ENCODE peak calls at places on chromosome X, in five cellular contexts. C, P, F, E and G are unnamed samples.

GRCh38 chrX:155819966-155820491 is 61.1 kb upstream of the VAMP7 start:
- DNase-seq in C (peak), P (peak), F (peak), E (peak), G (no peak)

GRCh38 chrX:11239230-11239629 is 54.0 kb upstream of the AMELX start:
- DNase-seq in C (peak), P (no peak), F (no peak), E (no peak), G (no peak)

GRCh38 chrX:19864736-19865135 is 22.7 kb downstream of the SH3KBP1 start:
- DNase-seq in C (no peak), P (no peak), F (no peak), E (no peak), G (no peak)

GRCh38 chrX:45363596-45363995 is 162.9 kb upstream of the DIPK2B start:
- DNase-seq in C (no peak), P (no peak), F (no peak), E (no peak), G (no peak)

GRCh38 chrX:12441376-12442128 is 303.3 kb downstream of the FRMPD4 start:
- DNase-seq in C (peak), P (no peak), F (no peak), E (no peak), G (no peak)

GRCh38 chrX:3532571-3532970 is 180.9 kb downstream of the PRKX start:
- DNase-seq in C (no peak), P (no peak), F (no peak), E (no peak), G (no peak)

GRCh38 chrX:103063918-103064434 is at the start of gene BEX1:
- DNase-seq in C (peak), P (peak), F (no peak), E (no peak), G (peak)

GRCh38 chrX:120604359-120604782 is 470 bp downstream of the MCTS1 start:
- DNase-seq in C (peak), P (peak), F (peak), E (no peak), G (no peak)

GRCh38 chrX:130299279-130300009 is 30.7 kb upstream of the ZNF280C start:
- DNase-seq in C (no peak), P (no peak), F (no peak), E (no peak), G (no peak)

GRCh38 chrX:30538271-30538670 is 39.3 kb downstream of the TASL start:
- DNase-seq in C (no peak), P (no peak), F (no peak), E (no peak), G (no peak)

GRCh38 chrX:97159916-97160800 is 276.4 kb downstream of the RPA4 start:
- DNase-seq in C (no peak), P (no peak), F (no peak), E (no peak), G (no peak)

GRCh38 chrX:10450229-10450958 is 170.0 kb downstream of the MID1 start:
- DNase-seq in C (peak), P (no peak), F (no peak), E (no peak), G (no peak)

GRCh38 chrX:22760513-22761057 is 239.2 kb upstream of the DDX53 start:
- DNase-seq in C (peak), P (no peak), F (peak), E (no peak), G (no peak)

GRCh38 chrX:76643590-76643989 is 216.1 kb downstream of the MAGEE1 start:
- DNase-seq in C (no peak), P (no peak), F (no peak), E (no peak), G (no peak)

GRCh38 chrX:135476378-135476777 is 44.1 kb upstream of the INTS6L start:
- DNase-seq in C (no peak), P (no peak), F (no peak), E (no peak), G (no peak)

GRCh38 chrX:78199851-78200250 is 60.4 kb upstream of the TAF9B start:
- DNase-seq in C (peak), P (no peak), F (peak), E (no peak), G (no peak)

GRCh38 chrX:152072236-152072635 is 66.1 kb downstream of the MAGEA10 start:
- DNase-seq in C (peak), P (no peak), F (no peak), E (no peak), G (no peak)

GRCh38 chrX:15530318-15530717 is 29.7 kb downstream of the BMX start:
- DNase-seq in C (no peak), P (no peak), F (no peak), E (no peak), G (no peak)

GRCh38 chrX:107709266-107709795 is 66.3 kb downstream of the TSC22D3 start:
- DNase-seq in C (no peak), P (no peak), F (no peak), E (no peak), G (no peak)

GRCh38 chrX:71212536-71212935 is 10.5 kb upstream of the GJB1 start:
- DNase-seq in C (no peak), P (no peak), F (no peak), E (no peak), G (no peak)

GRCh38 chrX:15973299-15973698 is 118.7 kb upstream of the AP1S2 start:
- DNase-seq in C (peak), P (no peak), F (peak), E (no peak), G (no peak)

GRCh38 chrX:39811391-39811790 is 286.4 kb downstream of the BCOR start:
- DNase-seq in C (no peak), P (no peak), F (no peak), E (no peak), G (no peak)

GRCh38 chrX:46545111-46546005 is at the start of gene ZNF674:
- DNase-seq in C (peak), P (peak), F (peak), E (peak), G (peak)

GRCh38 chrX:45233541-45233940 is 32.9 kb upstream of the DIPK2B start:
- DNase-seq in C (no peak), P (no peak), F (peak), E (no peak), G (no peak)

GRCh38 chrX:47854474-47854873 is 17.8 kb downstream of the ZNF81 start:
- DNase-seq in C (peak), P (no peak), F (peak), E (peak), G (no peak)

GRCh38 chrX:33211356-33212254 is at the start of gene DMD:
- DNase-seq in C (no peak), P (no peak), F (no peak), E (peak), G (no peak)

GRCh38 chrX:41449615-41450014 is 2.5 kb downstream of the NYX start:
- DNase-seq in C (peak), P (no peak), F (peak), E (no peak), G (no peak)

GRCh38 chrX:12567857-12568256 is 223.4 kb upstream of the PRPS2 start:
- DNase-seq in C (peak), P (no peak), F (peak), E (no peak), G (no peak)

GRCh38 chrX:68833855-68834331 is 5.1 kb downstream of the EFNB1 start:
- DNase-seq in C (no peak), P (no peak), F (peak), E (no peak), G (no peak)

GRCh38 chrX:152958047-152958446 is 35.9 kb downstream of the PNMA5 start:
- DNase-seq in C (no peak), P (no peak), F (peak), E (no peak), G (no peak)